ENCODE peak calls at places on chromosomes 16 and 17, in four cellular contexts. E is GM12878, W is HepG2, P is K562. C is an unnamed sample.

GRCh38 chr17:78400581-78401240 is 22.3 kb downstream of the PGS1 start:
- DNase-seq in W (no peak), P (no peak), E (no peak), C (no peak)

GRCh38 chr16:86816930-86817625 is 238.7 kb downstream of the FOXL1 start:
- DNase-seq in E (no peak), P (no peak), W (no peak), C (no peak)

GRCh38 chr17:37700881-37701280 is 44.0 kb downstream of the HNF1B start:
- DNase-seq in W (no peak), E (no peak), P (no peak), C (no peak)

GRCh38 chr17:12955521-12955920 is 62.3 kb downstream of the ELAC2 start:
- DNase-seq in W (no peak), P (no peak), E (no peak), C (no peak)

GRCh38 chr17:27776882-27777624 is 23.3 kb downstream of the NOS2 start:
- DNase-seq in W (no peak), P (no peak), E (no peak), C (no peak)

GRCh38 chr16:14302031-14302398 is 230.9 kb downstream of the MRTFB start:
- DNase-seq in E (no peak), P (peak; percentile 88), W (peak; percentile 49), C (peak; percentile 59)

GRCh38 chr17:1123397-1124237 is 56.2 kb downstream of the ABR start:
- DNase-seq in P (no peak), W (no peak), E (no peak), C (no peak)

GRCh38 chr17:75476274-75476673 is 19.8 kb downstream of the TMEM94 start:
- DNase-seq in P (no peak), W (no peak), E (no peak), C (no peak)

GRCh38 chr16:26749072-26749471 is 317.7 kb upstream of the C16orf82 start:
- DNase-seq in P (no peak), W (no peak), E (no peak), C (no peak)

GRCh38 chr16:46996391-46996790 is 22.9 kb upstream of the DNAJA2 start:
- DNase-seq in W (no peak), P (no peak), E (no peak), C (no peak)

GRCh38 chr17:2266045-2266864 is 37.3 kb downstream of the SMG6 start:
- DNase-seq in E (peak; percentile 97), W (no peak), P (no peak), C (no peak)

GRCh38 chr16:31182391-31182790 is 2.5 kb downstream of the FUS start:
- DNase-seq in W (no peak), E (no peak), P (no peak), C (no peak)

GRCh38 chr16:31184888-31185287 is 4.9 kb downstream of the FUS start:
- DNase-seq in E (no peak), P (no peak), W (no peak), C (no peak)

GRCh38 chr16:31186176-31186575 is 6.2 kb downstream of the FUS start:
- DNase-seq in E (no peak), P (no peak), W (no peak), C (no peak)

GRCh38 chr16:31185339-31185738 is 5.4 kb downstream of the FUS start:
- DNase-seq in P (no peak), W (no peak), E (no peak), C (no peak)

GRCh38 chr16:31183432-31184428 is 3.8 kb downstream of the FUS start:
- DNase-seq in E (no peak), W (no peak), P (no peak), C (no peak)
- TF ChIP-seq BHLHE40 in E (no peak), W (no peak), P (no peak), C (no peak)

DNA sequence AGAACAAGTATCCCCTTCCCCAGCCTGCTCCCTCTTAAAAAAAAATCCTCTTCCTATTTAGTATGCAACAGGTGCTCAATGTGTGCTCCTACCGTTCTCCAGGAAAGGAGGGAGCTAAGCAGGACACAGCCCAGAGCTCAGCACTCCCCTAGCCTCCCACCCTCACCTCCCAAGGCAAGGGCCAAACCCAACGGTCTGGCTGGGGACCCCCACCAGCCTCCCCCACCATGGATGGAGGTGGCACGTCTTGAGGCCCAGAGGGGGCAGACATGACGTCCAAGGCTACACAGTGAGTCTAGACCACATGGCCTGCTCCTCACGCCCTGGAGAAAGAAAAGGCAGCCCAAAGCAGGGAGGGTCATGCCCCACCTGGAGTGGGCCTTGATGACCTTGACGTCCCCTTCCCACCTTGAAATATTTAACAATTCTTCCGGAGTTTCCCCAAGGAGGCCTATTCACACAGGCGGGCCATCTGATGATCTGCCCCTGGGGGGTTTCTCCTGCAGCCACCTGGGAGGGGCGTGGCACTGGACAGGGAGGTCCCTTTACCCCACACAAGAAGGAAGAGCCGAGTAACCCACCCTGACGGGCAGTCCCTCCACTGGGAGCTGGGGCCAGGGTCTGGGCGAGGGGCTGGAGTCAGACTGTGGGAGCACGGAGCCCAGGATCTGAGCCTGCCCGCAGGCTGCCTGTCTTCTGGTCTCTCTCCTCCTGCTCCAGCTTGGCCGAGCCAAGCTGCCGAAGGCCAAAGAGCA is 89.4 kb upstream of the CBX4 start:
- DNase-seq in E (no peak), P (no peak), W (no peak), C (no peak)
- TF ChIP-seq FOXK2 in E (no peak), P (no peak), W (no peak), C (no peak)

GRCh38 chr17:29103341-29103740 is 60.4 kb downstream of the PIPOX start:
- DNase-seq in W (no peak), P (no peak), E (no peak), C (no peak)
- TF ChIP-seq BHLHE40 in W (no peak), P (no peak), E (no peak), C (no peak)

GRCh38 chr16:49494386-49495150 is 121.0 kb downstream of the C16orf78 start:
- DNase-seq in W (no peak), E (no peak), P (no peak), C (no peak)
- TF ChIP-seq FOXK2 in W (no peak), E (no peak), P (no peak), C (no peak)

DNA sequence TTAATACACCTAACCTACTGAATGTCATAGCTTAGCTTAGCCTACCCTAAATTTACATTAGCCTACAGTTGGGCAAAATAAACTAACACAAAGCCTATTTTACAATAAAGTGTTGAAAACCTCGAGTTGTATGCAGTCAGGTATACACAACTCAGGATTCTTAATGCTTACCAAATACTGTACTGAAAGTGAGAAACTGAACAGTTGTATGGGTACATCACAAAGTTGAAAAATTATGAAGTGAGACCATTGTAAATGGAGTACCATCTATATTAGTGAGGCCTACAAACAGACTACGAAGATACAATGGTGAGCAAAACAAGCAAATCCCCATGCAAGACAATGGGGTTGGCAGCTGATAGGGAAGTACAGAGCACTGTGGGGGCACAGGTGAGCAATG is 79.7 kb downstream of the VAT1L start:
- DNase-seq in E (no peak), P (no peak), W (no peak), C (no peak)
- TF ChIP-seq BHLHE40 in E (no peak), P (no peak), W (no peak), C (no peak)

DNA sequence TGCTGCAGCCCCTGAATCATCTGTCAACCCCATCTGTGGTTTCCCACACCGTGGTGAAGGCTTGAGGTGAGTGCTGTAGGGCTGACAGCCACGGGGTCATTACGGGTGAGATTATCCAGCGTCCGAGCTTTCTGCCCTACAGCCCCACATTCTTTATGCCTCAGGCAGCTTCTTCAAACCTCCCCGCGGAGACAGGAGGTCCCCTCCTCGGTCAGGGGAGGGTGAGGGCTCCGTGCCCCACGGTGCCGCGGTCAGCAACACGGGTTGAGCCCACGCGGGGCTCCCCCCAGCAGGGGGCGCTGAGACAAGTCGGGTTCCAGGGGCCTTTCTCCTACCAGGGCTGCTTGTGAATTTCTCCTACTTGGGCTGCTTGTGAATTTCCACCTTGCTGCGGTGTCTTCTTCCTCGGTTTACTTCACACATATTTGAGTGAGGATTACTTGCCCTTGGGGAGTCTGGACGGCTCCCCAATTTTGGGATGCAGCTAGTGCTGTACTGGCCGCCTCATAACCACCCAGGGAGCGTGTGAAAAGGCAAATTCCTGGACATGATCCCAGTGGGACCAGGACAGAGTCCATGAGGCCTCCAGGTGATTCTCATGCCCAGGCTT is 18.1 kb upstream of the WFIKKN2 start:
- DNase-seq in E (no peak), P (peak; percentile 77), W (no peak), C (peak; percentile 79)
- TF ChIP-seq FOXK2 in E (no peak), P (no peak), W (no peak), C (no peak)

DNA sequence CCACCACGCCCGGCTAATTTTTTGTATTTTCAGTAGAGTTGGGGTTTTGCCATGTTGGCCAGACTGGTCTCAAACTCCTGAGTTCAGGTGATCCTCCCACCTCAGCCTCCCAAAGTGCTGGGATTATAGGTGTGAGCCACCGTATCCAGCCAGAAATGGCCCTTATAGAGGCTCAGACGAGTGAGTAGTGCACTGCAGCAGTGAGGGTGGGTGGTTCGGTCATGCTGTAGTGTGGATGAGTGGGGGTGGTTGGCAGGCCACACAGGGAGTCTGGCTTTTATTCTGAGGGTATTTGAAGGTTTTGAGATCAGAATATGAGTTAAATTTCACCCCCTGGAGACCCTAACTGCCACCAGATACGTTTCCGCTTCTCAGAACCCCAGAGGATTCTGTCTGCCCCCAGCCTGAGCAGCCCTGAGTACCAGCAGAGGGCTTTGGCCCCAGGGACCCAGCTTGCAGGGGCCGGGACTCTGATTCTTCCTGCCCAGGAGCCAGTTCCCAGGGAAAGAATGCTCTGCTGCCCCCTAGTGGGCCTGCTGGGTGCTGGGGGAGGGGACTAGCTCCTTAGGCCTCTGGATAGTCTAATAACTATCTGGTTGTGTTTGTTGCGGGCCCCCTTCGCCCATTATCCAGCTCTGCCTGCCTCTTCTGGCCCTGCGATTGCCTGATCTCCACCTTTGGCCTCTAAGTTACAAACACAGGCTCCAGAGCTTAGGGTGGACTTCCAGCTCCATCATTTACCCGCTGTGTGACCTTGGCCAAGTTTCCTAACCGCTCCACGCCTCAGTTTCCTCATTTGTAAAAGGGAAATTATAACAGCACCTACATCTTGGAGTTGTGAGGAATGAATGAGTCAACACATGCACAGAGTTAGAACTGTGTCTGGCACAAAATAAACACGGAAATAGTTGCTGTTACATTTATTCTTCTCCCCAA is 2.0 kb downstream of the ZNF771 start:
- DNase-seq in W (peak; percentile 90), P (peak; percentile 90), E (peak; percentile 62), C (peak; percentile 94)
- TF ChIP-seq BHLHE40 in W (peak; percentile 36), P (peak; percentile 8), E (peak; percentile 22), C (no peak)

GRCh38 chr17:54901230-54901847 is 687 bp downstream of the TOM1L1 start:
- DNase-seq in W (peak; percentile 16), P (peak; percentile 21), E (no peak), C (peak; percentile 21)
- TF ChIP-seq FOXK2 in W (no peak), P (no peak), E (no peak), C (no peak)

GRCh38 chr16:85435298-85435697 is 177.8 kb upstream of the GSE1 start:
- DNase-seq in E (no peak), P (no peak), W (no peak), C (no peak)
- TF ChIP-seq BHLHE40 in E (no peak), P (no peak), W (no peak), C (no peak)

DNA sequence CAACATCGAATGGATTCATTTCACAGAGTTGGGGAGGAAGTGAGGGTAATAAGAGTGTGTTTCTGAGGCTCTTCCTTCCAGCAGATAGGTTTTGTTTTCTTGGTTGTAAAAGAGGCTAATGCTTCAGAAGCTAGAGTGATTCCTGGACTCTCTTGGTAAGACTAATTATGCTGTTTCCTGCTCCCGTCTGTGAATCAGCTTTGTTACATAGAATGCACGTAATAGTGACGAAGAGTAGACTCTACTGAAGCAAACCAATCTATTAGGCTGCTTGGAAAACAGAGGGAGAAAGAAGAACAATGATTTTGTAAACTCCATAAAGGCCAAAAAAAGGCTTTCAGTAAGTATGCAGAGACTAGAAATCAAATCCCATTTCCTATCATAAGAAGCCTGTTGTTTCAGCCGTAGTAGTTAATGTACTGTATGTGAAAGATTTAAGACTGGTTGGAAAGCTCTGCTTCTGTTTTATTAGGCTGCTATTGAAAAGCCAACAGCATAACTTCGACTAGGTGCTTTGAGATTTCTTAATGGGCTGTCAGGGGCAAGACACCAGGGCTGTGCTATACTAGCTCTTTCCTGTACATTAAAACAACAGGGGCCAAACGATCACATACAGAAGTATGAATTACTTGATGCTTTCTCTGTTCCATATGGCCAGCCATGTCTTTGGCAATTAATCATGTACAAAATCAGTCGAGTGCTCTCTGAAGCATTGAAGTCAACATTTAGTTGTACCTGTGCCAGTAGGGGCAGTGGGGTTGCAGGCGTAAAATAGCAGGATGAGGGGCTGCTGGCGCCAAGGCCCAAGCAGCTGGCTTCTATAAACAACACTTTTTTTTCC is 219.1 kb downstream of the FTO start:
- DNase-seq in W (no peak), E (no peak), P (no peak), C (no peak)
- TF ChIP-seq FOXK2 in W (no peak), E (no peak), P (no peak), C (no peak)